ENCODE peak calls at places on chromosomes 11 and 22, in seven cellular contexts. R, B, C, O, I, M and X are unnamed samples.

GRCh38 chr22:25027959-25028840 is 75.7 kb downstream of the KIAA1671 start:
- DNase-seq in R (peak), B (peak), C (no peak), O (peak), I (peak), M (no peak), X (peak)

GRCh38 chr11:119885067-119885466 is 156.1 kb upstream of the NECTIN1 start:
- DNase-seq in R (no peak), B (no peak), C (no peak), O (no peak), I (no peak), M (no peak), X (no peak)

GRCh38 chr11:72821221-72821919 is 7.2 kb downstream of the ATG16L2 start:
- DNase-seq in R (peak), B (peak), C (no peak), O (no peak), I (no peak), M (no peak), X (peak)

GRCh38 chr11:87437844-87438223 is 400.1 kb downstream of the TMEM135 start:
- DNase-seq in R (no peak), B (no peak), C (no peak), O (no peak), I (no peak), M (no peak), X (no peak)

GRCh38 chr22:26553056-26553752 is 36.7 kb downstream of the TPST2 start:
- DNase-seq in R (no peak), B (no peak), C (no peak), O (no peak), I (peak), M (no peak), X (no peak)

GRCh38 chr11:61737636-61738386 is 14.6 kb upstream of the MYRF start:
- DNase-seq in R (peak), B (no peak), C (no peak), O (no peak), I (no peak), M (no peak), X (peak)

GRCh38 chr11:17921620-17922473 is 91.0 kb downstream of the SERGEF start:
- DNase-seq in R (no peak), B (no peak), C (no peak), O (no peak), I (peak), M (no peak), X (no peak)

GRCh38 chr11:117809236-117810055 is 12.4 kb upstream of the DSCAML1 start:
- DNase-seq in R (peak), B (peak), C (peak), O (peak), I (peak), M (no peak), X (peak)

GRCh38 chr11:45093761-45094455 is 52.5 kb upstream of the PRDM11 start:
- DNase-seq in R (peak), B (no peak), C (no peak), O (no peak), I (no peak), M (no peak), X (peak)

GRCh38 chr22:36027960-36028645 is 521 bp downstream of the RBFOX2 start:
- DNase-seq in R (no peak), B (peak), C (peak), O (peak), I (no peak), M (no peak), X (peak)

GRCh38 chr11:31643831-31644230 is 134.3 kb downstream of the ELP4 start:
- DNase-seq in R (no peak), B (no peak), C (peak), O (no peak), I (peak), M (no peak), X (peak)

GRCh38 chr22:27662359-27663030 is 139.1 kb downstream of the MN1 start:
- DNase-seq in R (no peak), B (no peak), C (no peak), O (no peak), I (no peak), M (no peak), X (no peak)

GRCh38 chr11:77776455-77776854 is 44.1 kb downstream of the RSF1 start:
- DNase-seq in R (no peak), B (no peak), C (no peak), O (no peak), I (no peak), M (no peak), X (no peak)
- H3K27ac ChIP-seq in R (no peak), B (no peak), C (peak), O (no peak), I (no peak), M (no peak), X (no peak)

DNA sequence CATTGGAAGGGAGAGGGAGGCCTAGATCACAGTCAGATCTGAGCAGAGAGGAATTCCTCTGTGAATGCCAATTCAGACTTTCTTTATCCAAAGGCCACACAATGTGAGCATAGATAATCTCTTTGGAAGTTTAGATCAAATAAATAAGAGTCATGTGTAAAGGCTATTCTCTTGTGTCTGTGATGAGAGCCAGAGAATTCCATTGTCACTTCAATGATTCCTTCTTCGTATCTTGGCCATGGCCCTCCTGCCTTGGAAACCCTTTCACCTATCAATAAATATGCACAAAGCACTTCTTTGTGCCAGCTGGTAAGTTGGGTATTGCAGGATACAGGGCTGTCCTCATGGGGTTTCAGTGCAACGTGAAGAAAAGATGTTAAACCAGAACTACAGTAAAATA is 142.8 kb downstream of the SNX19 start:
- DNase-seq in R (no peak), B (no peak), C (no peak), O (no peak), I (no peak), M (no peak), X (no peak)
- H3K27ac ChIP-seq in R (no peak), B (no peak), C (no peak), O (no peak), I (no peak), M (no peak), X (no peak)

GRCh38 chr22:28958611-28959010 is 75.2 kb downstream of the ZNRF3 start:
- DNase-seq in R (no peak), B (no peak), C (no peak), O (no peak), I (no peak), M (no peak), X (no peak)
- H3K27ac ChIP-seq in R (no peak), B (no peak), C (no peak), O (no peak), I (no peak), M (no peak), X (no peak)

DNA sequence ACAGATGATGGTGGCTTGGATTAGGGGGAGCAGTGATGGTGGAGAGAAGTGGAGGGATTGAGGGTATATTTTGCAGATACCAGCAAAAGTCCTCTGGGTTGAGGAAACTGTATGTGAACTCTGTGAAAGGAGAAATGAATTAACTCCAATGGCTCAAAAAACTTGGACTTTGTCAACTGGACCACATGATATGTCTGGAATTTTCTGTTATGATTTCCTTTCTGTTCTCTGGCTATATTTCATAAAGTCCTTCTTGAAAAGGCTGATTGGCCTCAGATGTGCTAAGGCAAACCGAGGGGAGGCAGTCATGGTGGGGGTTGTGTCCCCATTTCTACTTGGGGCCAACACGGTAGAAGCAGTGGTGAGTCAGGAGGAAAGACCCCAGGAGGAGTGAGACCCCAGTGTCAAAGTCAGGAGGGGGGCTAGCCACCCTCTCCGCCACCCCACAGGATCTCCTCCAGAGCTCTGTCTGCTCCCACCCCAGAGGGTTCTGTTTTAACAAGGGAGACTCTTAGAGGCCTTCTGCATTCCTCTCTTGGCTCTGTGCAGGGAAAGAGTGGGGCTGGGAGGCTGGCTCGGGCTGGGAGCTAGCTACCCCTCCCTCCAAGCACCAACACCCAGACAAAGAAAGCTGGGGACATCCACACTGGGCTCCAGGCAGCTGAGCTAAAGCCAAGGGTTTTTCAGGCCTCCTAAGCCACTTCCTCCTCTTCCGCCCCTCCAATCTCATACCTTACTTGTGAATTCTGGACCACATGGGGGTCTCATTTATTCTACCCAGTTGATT is 13.8 kb downstream of the CHRDL2 start:
- DNase-seq in R (peak), B (no peak), C (no peak), O (peak), I (no peak), M (no peak), X (no peak)
- H3K27ac ChIP-seq in R (no peak), B (peak), C (no peak), O (no peak), I (no peak), M (no peak), X (no peak)

GRCh38 chr22:19717691-19718254 is 3.5 kb downstream of the SEPTIN5 start:
- DNase-seq in R (peak), B (peak), C (peak), O (peak), I (peak), M (peak), X (peak)
- H3K27ac ChIP-seq in R (no peak), B (no peak), C (no peak), O (no peak), I (no peak), M (no peak), X (peak)

GRCh38 chr11:11661356-11662040 is 39.7 kb upstream of the GALNT18 start:
- DNase-seq in R (no peak), B (no peak), C (peak), O (no peak), I (no peak), M (no peak), X (peak)

GRCh38 chr11:11657101-11657935 is 35.5 kb upstream of the GALNT18 start:
- DNase-seq in R (no peak), B (no peak), C (no peak), O (no peak), I (no peak), M (no peak), X (no peak)

GRCh38 chr11:11662578-11662977 is 40.8 kb upstream of the GALNT18 start:
- DNase-seq in R (no peak), B (no peak), C (no peak), O (no peak), I (no peak), M (no peak), X (no peak)

GRCh38 chr11:11659567-11660341 is 37.9 kb upstream of the GALNT18 start:
- DNase-seq in R (no peak), B (no peak), C (no peak), O (no peak), I (no peak), M (no peak), X (peak)

GRCh38 chr11:11660351-11660750 is 38.5 kb upstream of the GALNT18 start:
- DNase-seq in R (no peak), B (no peak), C (no peak), O (no peak), I (no peak), M (no peak), X (no peak)
- H3K27ac ChIP-seq in R (no peak), B (no peak), C (no peak), O (no peak), I (no peak), M (no peak), X (no peak)

GRCh38 chr11:65379698-65380459 is 2.6 kb downstream of the SLC25A45 start:
- DNase-seq in R (no peak), B (no peak), C (no peak), O (peak), I (no peak), M (no peak), X (no peak)

GRCh38 chr11:65377777-65378176 is 4.7 kb downstream of the SLC25A45 start:
- DNase-seq in R (no peak), B (no peak), C (no peak), O (no peak), I (no peak), M (no peak), X (no peak)

GRCh38 chr11:65378928-65379638 is 3.4 kb downstream of the SLC25A45 start:
- DNase-seq in R (no peak), B (no peak), C (no peak), O (no peak), I (no peak), M (no peak), X (no peak)

GRCh38 chr11:65377036-65377435 is 5.4 kb downstream of the SLC25A45 start:
- DNase-seq in R (no peak), B (no peak), C (no peak), O (no peak), I (no peak), M (no peak), X (no peak)

DNA sequence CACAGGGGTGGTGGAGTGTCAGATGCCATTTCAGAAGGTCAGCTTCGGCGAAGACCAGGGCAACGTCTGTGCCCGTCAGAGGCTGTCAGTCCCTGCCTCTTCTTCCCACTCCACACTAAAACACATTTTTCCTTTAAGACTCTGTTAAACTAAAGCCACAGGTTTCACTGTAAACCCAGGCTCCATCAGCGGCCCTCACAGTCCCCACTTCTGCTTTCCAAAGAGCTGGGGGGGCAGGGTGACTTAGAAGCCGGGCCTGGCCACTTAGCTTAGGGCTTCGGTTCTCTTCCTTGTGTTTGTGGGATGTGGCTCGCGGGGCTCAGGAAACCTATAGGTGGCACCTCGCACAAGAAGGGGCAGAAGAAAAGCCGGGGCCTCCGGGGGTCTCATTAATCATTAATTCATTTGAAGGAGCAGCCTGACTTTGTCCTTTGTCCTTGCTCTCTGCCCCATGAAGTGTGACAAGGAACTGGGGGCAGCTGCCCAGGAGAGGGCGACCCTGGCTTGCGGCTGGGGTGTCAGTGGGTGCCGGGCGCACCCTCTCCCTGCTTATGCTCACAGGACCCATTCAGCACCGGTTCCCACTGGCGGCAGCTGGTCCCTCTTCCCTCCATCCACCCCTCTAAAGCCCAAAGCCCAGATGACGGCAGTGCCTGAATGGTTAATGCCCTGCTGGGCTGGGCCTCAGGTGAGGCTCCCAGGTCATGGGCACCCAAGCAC is 4.1 kb downstream of the SLC25A45 start:
- DNase-seq in R (no peak), B (no peak), C (no peak), O (peak), I (no peak), M (no peak), X (peak)
- H3K27ac ChIP-seq in R (no peak), B (no peak), C (no peak), O (no peak), I (no peak), M (no peak), X (no peak)